ENCODE peak calls at places on chromosome 16, in four cellular contexts. G is fibroblast of lung, D is fibroblast of mammary gland, S is Panc1. R is an unnamed sample.

GRCh38 chr16:56593573-56594291 is 4.4 kb downstream of the MT3 start:
- DNase-seq in S (no peak), D (no peak), G (no peak), R (no peak)

GRCh38 chr16:2206780-2207433 is 1.7 kb downstream of the MLST8 start:
- DNase-seq in G (no peak), S (no peak), D (no peak), R (peak)

GRCh38 chr16:53998024-53998810 is 288.4 kb downstream of the IRX3 start:
- DNase-seq in S (no peak), D (no peak), G (no peak), R (no peak)

GRCh38 chr16:73058221-73058615 is 10.3 kb upstream of the ZFHX3 start:
- DNase-seq in G (peak), S (no peak), D (no peak), R (no peak)

GRCh38 chr16:50267151-50267631 is 840 bp downstream of the ADCY7 start:
- DNase-seq in G (no peak), D (no peak), S (no peak), R (no peak)

GRCh38 chr16:87409781-87410180 is 17.6 kb downstream of the MAP1LC3B start:
- DNase-seq in S (no peak), G (no peak), D (no peak), R (no peak)

GRCh38 chr16:67939507-67940435 is 3.1 kb upstream of the PSMB10 start:
- DNase-seq in S (no peak), D (no peak), G (no peak), R (no peak)

GRCh38 chr16:80105160-80105559 is 435.6 kb upstream of the DYNLRB2 start:
- DNase-seq in G (peak), D (peak), S (no peak), R (no peak)

GRCh38 chr16:66682271-66682670 is 14.3 kb downstream of the CMTM4 start:
- DNase-seq in S (no peak), D (no peak), G (peak), R (no peak)

GRCh38 chr16:46427340-46428107 is 193.7 kb downstream of the SHCBP1 start:
- DNase-seq in S (no peak), D (no peak), G (no peak), R (peak)

GRCh38 chr16:23383881-23384280 is 69.1 kb downstream of the COG7 start:
- DNase-seq in G (no peak), D (no peak), S (no peak), R (no peak)

GRCh38 chr16:85556456-85557082 is 56.6 kb upstream of the GSE1 start:
- DNase-seq in D (no peak), G (peak), S (no peak), R (no peak)

GRCh38 chr16:79664407-79664806 is 63.9 kb upstream of the MAF start:
- DNase-seq in S (no peak), G (no peak), D (no peak), R (no peak)

GRCh38 chr16:77856455-77857138 is 68.2 kb downstream of the VAT1L start:
- DNase-seq in G (no peak), S (no peak), D (no peak), R (no peak)

GRCh38 chr16:58348986-58349385 is 43.3 kb upstream of the GINS3 start:
- DNase-seq in G (peak), D (peak), S (no peak), R (no peak)

GRCh38 chr16:85960486-85961046 is 61.6 kb downstream of the IRF8 start:
- DNase-seq in D (no peak), S (no peak), G (no peak), R (no peak)

GRCh38 chr16:24499193-24499814 is 40.1 kb upstream of the RBBP6 start:
- DNase-seq in G (no peak), S (no peak), D (peak), R (no peak)

GRCh38 chr16:59758848-59759247 is 1024.7 kb upstream of the GOT2 start:
- DNase-seq in D (no peak), S (no peak), G (peak), R (no peak)

GRCh38 chr16:57266531-57267268 is 17.8 kb downstream of the PLLP start:
- DNase-seq in G (peak), D (no peak), S (no peak), R (no peak)

GRCh38 chr16:86758932-86759331 is 180.6 kb downstream of the FOXL1 start:
- DNase-seq in G (no peak), S (no peak), D (peak), R (no peak)

GRCh38 chr16:87945351-87946042 is 5.7 kb upstream of the BANP start:
- DNase-seq in G (peak), D (peak), S (no peak), R (no peak)

GRCh38 chr16:79659352-79659751 is 58.8 kb upstream of the MAF start:
- DNase-seq in G (no peak), D (no peak), S (no peak), R (peak)

GRCh38 chr16:75287708-75288107 is 36.3 kb upstream of the BCAR1 start:
- DNase-seq in S (no peak), D (no peak), G (no peak), R (no peak)

DNA sequence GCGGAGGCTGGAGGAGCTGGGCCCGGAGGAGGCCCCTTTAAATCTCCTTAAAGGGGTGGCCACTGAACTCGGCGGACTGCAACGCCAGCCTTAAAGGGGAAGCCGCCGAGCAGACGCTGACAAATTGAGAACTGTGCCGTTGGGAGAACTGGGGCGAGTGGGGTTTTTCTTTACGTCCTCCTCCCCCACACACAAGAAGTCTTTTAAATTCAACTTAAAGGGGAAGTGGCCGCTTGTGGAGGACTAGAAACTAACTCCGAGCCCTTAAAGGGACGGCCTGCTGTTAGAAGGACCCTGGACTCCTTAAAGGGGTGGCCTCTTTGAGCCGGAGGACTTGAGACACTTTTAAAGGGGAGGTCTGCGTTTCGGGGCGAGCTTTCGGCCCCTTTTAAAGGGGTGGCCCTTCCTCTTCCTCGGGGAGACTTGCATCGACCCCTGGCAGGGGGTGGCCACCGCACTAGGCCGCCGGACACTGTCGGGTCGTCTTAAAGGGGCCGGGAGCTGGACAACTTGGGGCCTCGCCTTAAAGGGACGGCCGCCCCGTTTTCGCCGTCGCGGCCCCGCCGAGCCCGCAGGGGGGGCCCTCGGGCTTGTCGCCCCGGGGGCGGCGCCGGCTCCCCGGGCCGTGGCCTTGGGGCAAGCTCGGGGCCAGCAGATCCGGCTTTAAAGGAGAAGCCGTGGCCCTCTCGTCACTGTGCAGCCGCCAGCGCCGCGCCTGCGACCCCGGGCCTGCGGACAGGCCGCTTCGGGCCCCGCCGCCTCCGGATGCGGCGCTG is 688 bp downstream of the FBRS start:
- DNase-seq in D (peak), G (peak), S (no peak), R (peak)
- TF ChIP-seq CTCF in D (no peak), G (no peak), S (no peak), R (peak)

GRCh38 chr16:12203780-12204351 is 227.3 kb downstream of the SNX29 start:
- DNase-seq in G (no peak), S (no peak), D (no peak), R (no peak)

GRCh38 chr16:12206031-12206748 is 229.7 kb downstream of the SNX29 start:
- DNase-seq in D (peak), G (no peak), S (no peak), R (no peak)

GRCh38 chr16:12205378-12205777 is 228.8 kb downstream of the SNX29 start:
- DNase-seq in G (no peak), D (no peak), S (no peak), R (no peak)

GRCh38 chr16:12206749-12207142 is 230.2 kb downstream of the SNX29 start:
- DNase-seq in D (no peak), G (no peak), S (no peak), R (no peak)

GRCh38 chr16:12204601-12205000 is 228.1 kb downstream of the SNX29 start:
- DNase-seq in G (no peak), D (no peak), S (no peak), R (no peak)
- TF ChIP-seq CTCF in G (no peak), D (no peak), S (no peak), R (no peak)

GRCh38 chr16:69283851-69284250 is 27.3 kb upstream of the VPS4A start:
- DNase-seq in S (no peak), G (no peak), D (no peak), R (no peak)

GRCh38 chr16:69285240-69285639 is 25.9 kb upstream of the VPS4A start:
- DNase-seq in D (no peak), S (no peak), G (no peak), R (no peak)

DNA sequence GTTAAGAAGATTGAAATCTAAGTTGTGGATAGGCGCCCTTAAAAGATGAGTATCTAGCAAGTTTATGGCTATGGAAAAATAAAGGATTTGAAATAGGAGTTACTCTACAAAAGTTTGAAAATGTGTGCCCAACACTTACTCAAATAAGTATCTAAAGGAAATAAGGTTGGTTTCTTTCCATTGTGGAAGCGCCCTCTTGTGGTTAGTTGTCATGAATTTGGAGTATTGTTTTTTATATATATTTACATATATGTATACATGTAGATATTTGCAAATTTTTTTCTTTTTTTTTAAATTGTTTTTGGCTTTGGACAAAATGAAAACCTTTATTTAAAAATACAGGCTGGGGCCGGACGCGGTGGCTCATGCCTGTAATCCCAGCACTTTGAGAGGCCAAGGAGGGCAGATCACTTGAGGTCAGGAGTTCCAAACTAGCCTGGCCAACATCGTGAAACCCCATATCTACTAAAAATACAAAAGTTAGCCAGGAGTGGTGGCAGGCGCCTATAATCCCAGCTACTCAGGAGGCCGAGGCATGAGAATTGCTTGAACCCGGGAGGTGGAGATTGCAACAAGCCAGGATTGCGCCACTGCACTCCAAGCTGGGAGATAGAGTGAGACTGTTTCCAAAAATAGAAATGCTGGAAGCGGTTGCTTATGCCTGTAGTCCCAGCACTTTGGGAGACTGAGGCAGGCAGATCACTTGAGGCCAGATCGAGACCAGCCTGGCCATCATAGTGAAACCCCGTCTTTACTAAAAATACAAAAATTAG is 24.0 kb upstream of the VPS4A start:
- DNase-seq in S (peak), D (peak), G (peak), R (no peak)
- TF ChIP-seq CTCF in S (peak), D (peak), G (peak), R (peak)

GRCh38 chr16:89638455-89638854 is 19.1 kb downstream of the CHMP1A start:
- DNase-seq in G (no peak), S (no peak), D (no peak), R (no peak)

GRCh38 chr16:89636663-89637062 is 20.8 kb downstream of the CHMP1A start:
- DNase-seq in S (no peak), G (no peak), D (no peak), R (no peak)

GRCh38 chr16:89633064-89633631 is 19.7 kb downstream of the DPEP1 start:
- DNase-seq in D (peak), G (peak), S (no peak), R (no peak)

GRCh38 chr16:89639385-89639784 is 18.1 kb downstream of the CHMP1A start:
- DNase-seq in G (no peak), D (no peak), S (no peak), R (no peak)

DNA sequence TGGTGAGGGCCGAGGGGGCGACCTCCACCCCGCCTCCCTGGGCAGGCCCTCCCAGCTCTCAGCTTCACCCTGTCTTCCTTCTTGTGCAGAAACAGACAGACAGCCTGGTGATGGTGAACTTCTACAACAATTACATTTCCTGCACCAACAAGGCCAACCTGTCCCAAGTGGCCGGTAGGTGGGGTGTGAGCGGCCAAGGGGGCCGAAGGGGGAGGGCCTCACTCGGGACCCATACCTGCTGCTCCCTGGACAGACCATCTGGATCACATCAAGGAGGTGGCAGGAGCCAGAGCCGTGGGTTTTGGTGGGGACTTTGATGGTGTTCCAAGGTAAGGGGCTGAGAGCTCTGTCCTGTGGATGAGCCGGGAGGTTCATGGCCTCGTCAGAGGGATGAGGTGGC is 20.1 kb downstream of the CHMP1A start:
- DNase-seq in D (no peak), S (no peak), G (no peak), R (no peak)
- TF ChIP-seq CTCF in D (no peak), S (no peak), G (no peak), R (no peak)

GRCh38 chr16:81198635-81199034 is 39.9 kb upstream of the BCO1 start:
- DNase-seq in D (no peak), S (no peak), G (no peak), R (no peak)
- TF ChIP-seq CTCF in D (peak), S (no peak), G (peak), R (no peak)

GRCh38 chr16:4801051-4801961 is 1.1 kb downstream of the ROGDI start:
- DNase-seq in S (no peak), G (no peak), D (no peak), R (no peak)

GRCh38 chr16:4801962-4802658 is at the start of gene ROGDI:
- DNase-seq in S (no peak), G (peak), D (no peak), R (no peak)

GRCh38 chr16:4800290-4801041 is 2.0 kb downstream of the ROGDI start:
- DNase-seq in S (no peak), G (no peak), D (no peak), R (no peak)

GRCh38 chr16:4803479-4804243 is 1.2 kb upstream of the ROGDI start:
- DNase-seq in D (no peak), G (no peak), S (no peak), R (no peak)

GRCh38 chr16:4802659-4803287 is 340 bp upstream of the ROGDI start:
- DNase-seq in G (peak), D (peak), S (peak), R (peak)
- TF ChIP-seq CTCF in G (no peak), D (no peak), S (no peak), R (peak)